ENCODE peak calls at places on chromosomes 7 and 10, in eight cellular contexts. One of them, this sample, is unnamed.

GRCh38 chr7:90599892-90600555 is 3.9 kb downstream of the CDK14 start:
- DNase-seq in NCI-H1105: no peak
- DNase-seq in amniotic stem cell: no peak
- DNase-seq in CD8-positive, alpha-beta memory T cell: no peak
- DNase-seq in brain microvascular endothelial cell: no peak
- DNase-seq in T-cell: no peak
- DNase-seq in anterior cingulate cortex: no peak
- DNase-seq in fibroblast of lung: peak
- DNase-seq in this sample: peak

GRCh38 chr10:113945075-113945686 is 90.7 kb downstream of the NHLRC2 start:
- DNase-seq in NCI-H1105: no peak
- DNase-seq in amniotic stem cell: no peak
- DNase-seq in CD8-positive, alpha-beta memory T cell: no peak
- DNase-seq in brain microvascular endothelial cell: peak
- DNase-seq in T-cell: no peak
- DNase-seq in anterior cingulate cortex: no peak
- DNase-seq in fibroblast of lung: peak
- DNase-seq in this sample: peak

GRCh38 chr7:55517191-55517633 is 55.1 kb downstream of the VOPP1 start:
- DNase-seq in NCI-H1105: no peak
- DNase-seq in amniotic stem cell: no peak
- DNase-seq in CD8-positive, alpha-beta memory T cell: no peak
- DNase-seq in brain microvascular endothelial cell: no peak
- DNase-seq in T-cell: no peak
- DNase-seq in anterior cingulate cortex: no peak
- DNase-seq in fibroblast of lung: no peak
- DNase-seq in this sample: no peak

GRCh38 chr10:51508156-51508555 is 191.2 kb downstream of the CSTF2T start:
- DNase-seq in NCI-H1105: no peak
- DNase-seq in amniotic stem cell: no peak
- DNase-seq in CD8-positive, alpha-beta memory T cell: no peak
- DNase-seq in brain microvascular endothelial cell: no peak
- DNase-seq in T-cell: no peak
- DNase-seq in anterior cingulate cortex: no peak
- DNase-seq in fibroblast of lung: no peak
- DNase-seq in this sample: no peak

GRCh38 chr7:75915416-75916156 is 631 bp downstream of the POR start:
- DNase-seq in NCI-H1105: no peak
- DNase-seq in amniotic stem cell: no peak
- DNase-seq in CD8-positive, alpha-beta memory T cell: no peak
- DNase-seq in brain microvascular endothelial cell: no peak
- DNase-seq in T-cell: no peak
- DNase-seq in anterior cingulate cortex: no peak
- DNase-seq in fibroblast of lung: peak
- DNase-seq in this sample: peak

GRCh38 chr10:129958686-129959543 is 5.2 kb downstream of the EBF3 start:
- DNase-seq in NCI-H1105: no peak
- DNase-seq in amniotic stem cell: no peak
- DNase-seq in CD8-positive, alpha-beta memory T cell: no peak
- DNase-seq in brain microvascular endothelial cell: no peak
- DNase-seq in T-cell: no peak
- DNase-seq in anterior cingulate cortex: no peak
- DNase-seq in fibroblast of lung: no peak
- DNase-seq in this sample: no peak

GRCh38 chr7:30789334-30789711 is 18.1 kb downstream of the MINDY4 start:
- DNase-seq in NCI-H1105: no peak
- DNase-seq in amniotic stem cell: peak
- DNase-seq in CD8-positive, alpha-beta memory T cell: no peak
- DNase-seq in brain microvascular endothelial cell: peak
- DNase-seq in T-cell: no peak
- DNase-seq in anterior cingulate cortex: no peak
- DNase-seq in fibroblast of lung: peak
- DNase-seq in this sample: peak

GRCh38 chr10:7233259-7233991 is 177.4 kb downstream of the SFMBT2 start:
- DNase-seq in NCI-H1105: no peak
- DNase-seq in amniotic stem cell: no peak
- DNase-seq in CD8-positive, alpha-beta memory T cell: no peak
- DNase-seq in brain microvascular endothelial cell: no peak
- DNase-seq in T-cell: no peak
- DNase-seq in anterior cingulate cortex: no peak
- DNase-seq in fibroblast of lung: no peak
- DNase-seq in this sample: no peak

GRCh38 chr7:135321556-135321955 is 87.9 kb downstream of the STRA8 start:
- DNase-seq in NCI-H1105: no peak
- DNase-seq in amniotic stem cell: no peak
- DNase-seq in CD8-positive, alpha-beta memory T cell: no peak
- DNase-seq in brain microvascular endothelial cell: no peak
- DNase-seq in T-cell: no peak
- DNase-seq in anterior cingulate cortex: no peak
- DNase-seq in fibroblast of lung: peak
- DNase-seq in this sample: peak

GRCh38 chr7:75711634-75712494 is 26.9 kb downstream of the HIP1 start:
- DNase-seq in NCI-H1105: no peak
- DNase-seq in amniotic stem cell: no peak
- DNase-seq in CD8-positive, alpha-beta memory T cell: no peak
- DNase-seq in brain microvascular endothelial cell: peak
- DNase-seq in T-cell: no peak
- DNase-seq in anterior cingulate cortex: no peak
- DNase-seq in fibroblast of lung: peak
- DNase-seq in this sample: peak

GRCh38 chr7:11473807-11474424 is 358.1 kb downstream of the THSD7A start:
- DNase-seq in NCI-H1105: no peak
- DNase-seq in amniotic stem cell: no peak
- DNase-seq in CD8-positive, alpha-beta memory T cell: no peak
- DNase-seq in brain microvascular endothelial cell: no peak
- DNase-seq in T-cell: no peak
- DNase-seq in anterior cingulate cortex: no peak
- DNase-seq in fibroblast of lung: no peak
- DNase-seq in this sample: no peak

GRCh38 chr7:31407277-31407676 is 66.8 kb upstream of the NEUROD6 start:
- DNase-seq in NCI-H1105: no peak
- DNase-seq in amniotic stem cell: no peak
- DNase-seq in CD8-positive, alpha-beta memory T cell: no peak
- DNase-seq in brain microvascular endothelial cell: no peak
- DNase-seq in T-cell: no peak
- DNase-seq in anterior cingulate cortex: no peak
- DNase-seq in fibroblast of lung: no peak
- DNase-seq in this sample: no peak

GRCh38 chr7:143416565-143417149 is 8.0 kb upstream of the EPHA1 start:
- DNase-seq in NCI-H1105: peak
- DNase-seq in amniotic stem cell: no peak
- DNase-seq in CD8-positive, alpha-beta memory T cell: no peak
- DNase-seq in brain microvascular endothelial cell: no peak
- DNase-seq in T-cell: no peak
- DNase-seq in anterior cingulate cortex: no peak
- DNase-seq in fibroblast of lung: peak
- DNase-seq in this sample: peak

GRCh38 chr10:22483132-22483531 is 137.8 kb downstream of the SPAG6 start:
- DNase-seq in NCI-H1105: no peak
- DNase-seq in amniotic stem cell: no peak
- DNase-seq in CD8-positive, alpha-beta memory T cell: no peak
- DNase-seq in brain microvascular endothelial cell: no peak
- DNase-seq in T-cell: no peak
- DNase-seq in anterior cingulate cortex: no peak
- DNase-seq in fibroblast of lung: no peak
- DNase-seq in this sample: no peak

GRCh38 chr7:16026253-16027020 is 340.0 kb upstream of the MEOX2 start:
- DNase-seq in NCI-H1105: no peak
- DNase-seq in amniotic stem cell: no peak
- DNase-seq in CD8-positive, alpha-beta memory T cell: no peak
- DNase-seq in brain microvascular endothelial cell: peak
- DNase-seq in T-cell: no peak
- DNase-seq in anterior cingulate cortex: no peak
- DNase-seq in fibroblast of lung: peak
- DNase-seq in this sample: peak

GRCh38 chr10:26628395-26628794 is 69.1 kb upstream of the PDSS1 start:
- DNase-seq in NCI-H1105: no peak
- DNase-seq in amniotic stem cell: no peak
- DNase-seq in CD8-positive, alpha-beta memory T cell: no peak
- DNase-seq in brain microvascular endothelial cell: no peak
- DNase-seq in T-cell: no peak
- DNase-seq in anterior cingulate cortex: no peak
- DNase-seq in fibroblast of lung: no peak
- DNase-seq in this sample: no peak

GRCh38 chr10:80487791-80488538 is 33.9 kb downstream of the TSPAN14 start:
- DNase-seq in NCI-H1105: no peak
- DNase-seq in amniotic stem cell: no peak
- DNase-seq in CD8-positive, alpha-beta memory T cell: peak
- DNase-seq in brain microvascular endothelial cell: no peak
- DNase-seq in T-cell: peak
- DNase-seq in anterior cingulate cortex: no peak
- DNase-seq in fibroblast of lung: no peak
- DNase-seq in this sample: no peak

GRCh38 chr7:71135663-71136062 is 3.7 kb downstream of the GALNT17 start:
- DNase-seq in NCI-H1105: no peak
- DNase-seq in amniotic stem cell: no peak
- DNase-seq in CD8-positive, alpha-beta memory T cell: no peak
- DNase-seq in brain microvascular endothelial cell: no peak
- DNase-seq in T-cell: no peak
- DNase-seq in anterior cingulate cortex: no peak
- DNase-seq in fibroblast of lung: no peak
- DNase-seq in this sample: no peak

GRCh38 chr10:95354130-95354529 is 63.3 kb upstream of the PDLIM1 start:
- DNase-seq in NCI-H1105: no peak
- DNase-seq in amniotic stem cell: no peak
- DNase-seq in CD8-positive, alpha-beta memory T cell: no peak
- DNase-seq in brain microvascular endothelial cell: no peak
- DNase-seq in T-cell: no peak
- DNase-seq in anterior cingulate cortex: no peak
- DNase-seq in fibroblast of lung: no peak
- DNase-seq in this sample: peak

GRCh38 chr10:114520453-114520852 is 116.2 kb upstream of the AFAP1L2 start:
- DNase-seq in NCI-H1105: no peak
- DNase-seq in amniotic stem cell: no peak
- DNase-seq in CD8-positive, alpha-beta memory T cell: no peak
- DNase-seq in brain microvascular endothelial cell: peak
- DNase-seq in T-cell: no peak
- DNase-seq in anterior cingulate cortex: no peak
- DNase-seq in fibroblast of lung: peak
- DNase-seq in this sample: peak

GRCh38 chr7:90563286-90563685 is 32.8 kb upstream of the CDK14 start:
- DNase-seq in NCI-H1105: no peak
- DNase-seq in amniotic stem cell: no peak
- DNase-seq in CD8-positive, alpha-beta memory T cell: no peak
- DNase-seq in brain microvascular endothelial cell: no peak
- DNase-seq in T-cell: no peak
- DNase-seq in anterior cingulate cortex: no peak
- DNase-seq in fibroblast of lung: no peak
- DNase-seq in this sample: no peak

GRCh38 chr7:19118896-19119301 is 1.5 kb upstream of the TWIST1 start:
- DNase-seq in NCI-H1105: no peak
- DNase-seq in amniotic stem cell: no peak
- DNase-seq in CD8-positive, alpha-beta memory T cell: no peak
- DNase-seq in brain microvascular endothelial cell: no peak
- DNase-seq in T-cell: no peak
- DNase-seq in anterior cingulate cortex: no peak
- DNase-seq in fibroblast of lung: no peak
- DNase-seq in this sample: no peak

GRCh38 chr10:107576746-107577145 is 412.2 kb upstream of the SORCS1 start:
- DNase-seq in NCI-H1105: no peak
- DNase-seq in amniotic stem cell: no peak
- DNase-seq in CD8-positive, alpha-beta memory T cell: no peak
- DNase-seq in brain microvascular endothelial cell: no peak
- DNase-seq in T-cell: no peak
- DNase-seq in anterior cingulate cortex: no peak
- DNase-seq in fibroblast of lung: no peak
- DNase-seq in this sample: no peak

GRCh38 chr10:83886871-83887270 is 252.4 kb upstream of the GHITM start:
- DNase-seq in NCI-H1105: peak
- DNase-seq in amniotic stem cell: no peak
- DNase-seq in CD8-positive, alpha-beta memory T cell: no peak
- DNase-seq in brain microvascular endothelial cell: no peak
- DNase-seq in T-cell: no peak
- DNase-seq in anterior cingulate cortex: no peak
- DNase-seq in fibroblast of lung: no peak
- DNase-seq in this sample: no peak

This sample was measured in endothelial cell of umbilical vein.